ENCODE peak calls at places on chromosomes 5 and 9, in eight cellular contexts. Z is CD4-positive, CD25-positive, alpha-beta regulatory T cell; X is activated CD8-positive, alpha-beta memory T cell treated with anti-CD3 and anti-CD28 coated beads, Interleukin-2, amount 50 U/mL, for 48 hours; G is choroid plexus epithelial cell; Y is NCI-H82; Q is omental fat pad; S is GM13977; V is MV-4-11. B is an unnamed sample.

GRCh38 chr5:28369418-28369817 is 1331.0 kb upstream of the CDH9 start:
- DNase-seq in Y (no peak), S (no peak), Q (no peak), V (no peak), Z (no peak), G (no peak), X (no peak), B (no peak)

GRCh38 chr5:14457475-14457874 is 124.1 kb upstream of the OTULINL start:
- DNase-seq in V (no peak), X (no peak), Y (no peak), G (no peak), Z (no peak), Q (no peak), S (no peak), B (no peak)

GRCh38 chr9:136913701-136914438 is 27.6 kb downstream of the TRAF2 start:
- DNase-seq in X (no peak), V (no peak), S (no peak), Z (no peak), G (no peak), Y (no peak), Q (no peak), B (no peak)

GRCh38 chr9:126347911-126348760 is 21.5 kb downstream of the MVB12B start:
- DNase-seq in S (no peak), Y (peak), V (peak), G (no peak), Q (no peak), X (no peak), Z (no peak), B (no peak)

GRCh38 chr9:80644044-80644443 is 1045.3 kb downstream of the TLE1 start:
- DNase-seq in Y (no peak), X (no peak), Z (no peak), V (no peak), Q (no peak), G (no peak), S (no peak), B (no peak)

GRCh38 chr5:131228646-131229045 is 35.2 kb upstream of the CDC42SE2 start:
- DNase-seq in Y (no peak), G (peak), Q (no peak), X (no peak), S (no peak), V (no peak), Z (no peak), B (no peak)

GRCh38 chr9:108053555-108054061 is 564.0 kb upstream of the KLF4 start:
- DNase-seq in Q (peak), G (peak), X (no peak), S (no peak), Z (no peak), Y (peak), V (no peak), B (no peak)

GRCh38 chr5:135578685-135579341 is at the start of gene CXCL14:
- DNase-seq in V (peak), Y (peak), S (no peak), X (no peak), G (peak), Q (no peak), Z (no peak), B (no peak)

GRCh38 chr9:11086561-11086960 is 473.8 kb upstream of the PTPRD start:
- DNase-seq in G (peak), Z (no peak), X (no peak), Q (no peak), S (no peak), V (no peak), Y (no peak), B (no peak)

B was measured in activated T-helper 1 cell treated with anti-CD3 and anti-CD28 coated beads, Interleukin-12 subunit alpha, Interleukin-12 subunit beta, Interleukin-2, Interleukin-4 antibody, amounts not matched to agents 30 ng/mL and 10 ng/mL and 1 ng/mL, durations not matched to agents 14 hours and 24 hours and 36 hours.